ENCODE peak calls at places on chromosome 10, in ten cellular contexts. U, C, V, L, O, B, H, X, A and Q are unnamed samples.

GRCh38 chr10:71390921-71391690 is 5.6 kb upstream of the CDH23 start:
- DNase-seq in C (no peak), V (no peak), H (peak; percentile 22), U (no peak), A (no peak), O (no peak), L (no peak), X (no peak), B (no peak), Q (no peak)

GRCh38 chr10:109737626-109738025 is 185.7 kb downstream of the XPNPEP1 start:
- DNase-seq in U (no peak), O (no peak), L (no peak), X (no peak), A (no peak), V (peak; percentile 23), B (no peak), C (no peak), H (no peak), Q (no peak)

GRCh38 chr10:124732931-124733536 is 11.1 kb downstream of the FAM53B start:
- DNase-seq in H (peak; percentile 52), U (peak; percentile 37), O (no peak), C (peak; percentile 56), A (no peak), V (no peak), B (no peak), X (peak; percentile 76), L (peak; percentile 91), Q (peak; percentile 87)

GRCh38 chr10:58781873-58782488 is 269.3 kb downstream of the BICC1 start:
- DNase-seq in X (peak; percentile 47), O (peak; percentile 13), B (no peak), V (no peak), A (peak; percentile 4), H (peak; percentile 52), U (peak; percentile 43), L (no peak), C (no peak), Q (no peak)

GRCh38 chr10:44850356-44850934 is 60.7 kb upstream of the TMEM72 start:
- DNase-seq in X (no peak), V (no peak), B (no peak), H (no peak), L (no peak), O (no peak), U (no peak), A (no peak), C (no peak), Q (no peak)

GRCh38 chr10:129877773-129878371 is 86.2 kb downstream of the EBF3 start:
- DNase-seq in B (no peak), H (peak; percentile 37), A (no peak), X (no peak), C (no peak), U (no peak), L (peak; percentile 47), V (no peak), O (no peak), Q (no peak)

GRCh38 chr10:7264313-7264741 is 146.5 kb downstream of the SFMBT2 start:
- DNase-seq in C (no peak), X (no peak), B (no peak), O (no peak), H (peak; percentile 5), U (no peak), L (no peak), A (peak; percentile 16), V (no peak), Q (no peak)

GRCh38 chr10:86265236-86265876 is 101.2 kb downstream of the GRID1 start:
- DNase-seq in V (no peak), U (no peak), B (no peak), A (no peak), O (no peak), L (no peak), H (no peak), C (no peak), X (no peak), Q (peak; percentile 15)

GRCh38 chr10:84184517-84184916 is 9.8 kb upstream of the CDHR1 start:
- DNase-seq in V (no peak), H (no peak), L (no peak), O (no peak), A (no peak), X (no peak), C (no peak), B (no peak), U (no peak), Q (no peak)

GRCh38 chr10:126073606-126074005 is 177.2 kb downstream of the FANK1 start:
- DNase-seq in C (no peak), A (no peak), U (peak; percentile 28), B (no peak), O (no peak), H (no peak), V (no peak), X (peak; percentile 50), L (no peak), Q (no peak)

DNA sequence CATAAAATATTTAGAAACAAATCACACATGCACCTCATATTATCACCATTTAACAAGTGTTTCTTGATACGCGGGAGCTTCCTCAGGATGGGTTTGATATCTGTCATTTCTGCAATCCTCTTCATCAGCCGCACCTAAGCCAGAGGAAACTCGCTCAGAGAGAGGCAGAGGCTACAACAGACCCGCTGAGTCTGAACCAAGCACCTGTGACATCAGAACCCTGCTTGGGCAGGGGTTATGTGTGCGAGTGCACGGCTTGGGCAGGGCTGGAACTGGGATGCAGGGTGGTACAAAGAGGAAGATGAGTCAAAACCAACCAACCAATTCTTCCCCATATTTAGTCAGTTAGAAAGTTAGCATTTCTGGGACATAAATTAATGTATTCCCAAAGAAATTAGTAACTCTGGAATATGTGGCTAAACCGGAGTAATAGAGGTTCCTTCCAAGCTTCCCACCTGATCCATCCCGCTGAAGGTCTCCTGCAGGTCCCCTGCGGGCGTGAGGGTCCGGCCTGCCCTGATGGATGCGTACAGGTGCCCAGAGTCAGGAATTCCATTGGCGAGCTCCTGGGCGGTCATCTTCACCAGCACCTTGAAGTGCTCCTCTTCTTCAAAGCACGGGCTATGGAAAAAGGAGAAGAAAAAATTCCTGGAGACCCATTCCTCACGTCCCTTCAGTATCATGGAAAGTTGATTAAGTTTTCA is 25.3 kb downstream of the PITRM1 start:
- DNase-seq in O (no peak), V (no peak), U (no peak), A (no peak), X (no peak), C (no peak), L (no peak), H (no peak), B (no peak), Q (peak; percentile 46)
- H3K36me3 ChIP-seq in O (peaks cover 21% of the 10 kb centered on the region), V (no peaks in the 10 kb centered on the region), U (peaks cover 91% of the 10 kb centered on the region), A (no peaks in the 10 kb centered on the region), X (peaks cover 66% of the 10 kb centered on the region), C (peaks cover 83% of the 10 kb centered on the region), L (peaks cover 10% of the 10 kb centered on the region), H (peaks cover 75% of the 10 kb centered on the region), B (peaks cover 5% of the 10 kb centered on the region), Q (peaks cover 56% of the 10 kb centered on the region)

DNA sequence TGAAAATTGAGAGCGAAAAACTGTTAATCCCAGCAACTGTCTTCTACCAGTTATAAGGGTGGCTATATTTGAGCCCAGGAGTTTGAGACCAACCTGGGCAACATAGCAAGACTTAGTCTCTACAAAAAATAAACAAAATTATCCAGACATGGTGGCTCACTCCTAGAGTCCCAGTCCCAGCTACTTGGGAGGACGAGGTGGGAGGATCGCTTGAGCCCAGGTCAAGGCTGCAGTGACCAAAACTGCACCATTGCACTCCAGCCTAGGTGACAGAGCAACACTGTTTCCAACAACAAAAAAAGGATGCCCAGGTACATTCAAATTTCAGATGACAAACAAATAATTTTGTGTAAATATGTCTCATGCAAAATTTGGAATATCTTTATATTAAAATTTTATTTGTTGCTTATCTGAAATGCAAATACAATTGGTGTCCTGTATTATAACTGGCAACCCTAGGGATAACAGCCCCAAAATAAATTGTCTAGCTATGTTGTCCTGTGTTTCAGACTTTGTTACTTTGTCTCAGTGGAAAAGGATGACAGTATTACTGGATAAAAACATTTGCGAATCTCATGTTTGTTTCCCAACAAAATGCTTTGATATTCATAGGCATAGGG is 26.7 kb downstream of the FAM171A1 start:
- DNase-seq in L (no peak), X (no peak), O (no peak), A (no peak), V (no peak), U (no peak), H (no peak), B (no peak), C (no peak), Q (no peak)
- H3K36me3 ChIP-seq in L (no peaks in the 10 kb centered on the region), X (no peaks in the 10 kb centered on the region), O (no peaks in the 10 kb centered on the region), A (no peaks in the 10 kb centered on the region), V (no peaks in the 10 kb centered on the region), U (no peaks in the 10 kb centered on the region), H (no peaks in the 10 kb centered on the region), B (no peaks in the 10 kb centered on the region), C (no peaks in the 10 kb centered on the region), Q (no peaks in the 10 kb centered on the region)

DNA sequence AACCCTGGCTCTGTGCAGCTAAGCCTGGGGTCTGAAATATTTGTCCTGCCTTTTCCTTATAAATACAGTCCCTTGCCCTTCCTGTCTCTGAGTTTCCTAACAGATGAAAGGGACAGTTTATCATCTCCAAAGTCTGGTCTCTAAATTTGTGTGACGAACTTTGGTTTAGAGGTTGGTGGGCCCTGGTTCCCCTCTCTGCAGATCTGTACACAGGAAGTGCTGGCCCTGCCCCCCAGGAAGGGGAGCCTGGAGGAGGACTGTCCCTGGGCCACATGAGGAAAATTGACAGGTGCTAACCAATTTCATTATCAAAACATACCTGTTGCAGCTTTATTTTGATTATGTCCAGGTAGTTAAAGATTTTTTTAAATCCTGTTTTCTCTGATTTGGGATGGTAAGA is 34.5 kb downstream of the PPP2R2D start:
- DNase-seq in L (no peak), X (no peak), A (no peak), H (no peak), B (no peak), V (no peak), O (no peak), U (no peak), C (no peak), Q (no peak)
- H3K36me3 ChIP-seq in L (no peaks in the 10 kb centered on the region), X (peaks cover 12% of the 10 kb centered on the region), A (no peaks in the 10 kb centered on the region), H (peaks cover 6% of the 10 kb centered on the region), B (no peaks in the 10 kb centered on the region), V (no peaks in the 10 kb centered on the region), O (peaks cover 12% of the 10 kb centered on the region), U (peaks cover 14% of the 10 kb centered on the region), C (peaks cover 28% of the 10 kb centered on the region), Q (no peaks in the 10 kb centered on the region)

GRCh38 chr10:95337761-95338160 is 47.0 kb upstream of the PDLIM1 start:
- DNase-seq in U (no peak), B (no peak), H (no peak), C (no peak), A (no peak), O (no peak), V (no peak), L (no peak), X (no peak), Q (no peak)

GRCh38 chr10:95337354-95337753 is 46.6 kb upstream of the PDLIM1 start:
- DNase-seq in U (no peak), A (no peak), H (no peak), B (no peak), C (no peak), O (no peak), V (no peak), X (no peak), L (no peak), Q (no peak)

GRCh38 chr10:95335933-95336699 is 45.3 kb upstream of the PDLIM1 start:
- DNase-seq in B (no peak), L (no peak), A (no peak), C (no peak), V (no peak), O (no peak), X (no peak), U (no peak), H (no peak), Q (no peak)

GRCh38 chr10:95334793-95335120 is 44.0 kb upstream of the PDLIM1 start:
- DNase-seq in B (no peak), A (no peak), U (no peak), V (no peak), L (no peak), O (no peak), X (no peak), C (no peak), H (no peak), Q (no peak)

GRCh38 chr10:95336702-95337101 is 45.9 kb upstream of the PDLIM1 start:
- DNase-seq in A (no peak), U (no peak), H (no peak), B (no peak), L (no peak), V (no peak), O (no peak), C (no peak), X (no peak), Q (no peak)
- H3K36me3 ChIP-seq in A (no peaks in the 10 kb centered on the region), U (no peaks in the 10 kb centered on the region), H (no peaks in the 10 kb centered on the region), B (no peaks in the 10 kb centered on the region), L (peaks cover 5% of the 10 kb centered on the region), V (no peaks in the 10 kb centered on the region), O (no peaks in the 10 kb centered on the region), C (no peaks in the 10 kb centered on the region), X (no peaks in the 10 kb centered on the region), Q (peaks cover 100% of the 10 kb centered on the region)